ENCODE peak calls at places on chromosomes 13 and 19, in seven cellular contexts. E, H, F, T, Y, S and V are unnamed samples.
A peak's percentile ranks its signal among the peaks of the same experiment; 100 is the strongest.

GRCh38 chr13:43528992-43529391 is 257.8 kb downstream of the ENOX1 start:
- DNase-seq in E (no peak), H (no peak), F (no peak), T (no peak), Y (no peak), S (no peak), V (no peak)

GRCh38 chr19:48237057-48237456 is 18.7 kb downstream of the CARD8 start:
- DNase-seq in E (no peak), H (no peak), F (no peak), T (no peak), Y (no peak), S (no peak), V (no peak)

GRCh38 chr19:34639491-34640085 is 37.4 kb downstream of the SCGB2B2 start:
- DNase-seq in E (peak; percentile 77), H (peak; percentile 81), F (peak; percentile 27), T (peak; percentile 20), Y (no peak), S (peak; percentile 22), V (peak; percentile 16)

GRCh38 chr19:38658462-38659306 is 11.2 kb downstream of the ACTN4 start:
- DNase-seq in E (no peak), H (no peak), F (peak; percentile 99), T (peak; percentile 100), Y (no peak), S (no peak), V (peak; percentile 97)

GRCh38 chr13:79837741-79838450 is 356.9 kb downstream of the NDFIP2 start:
- DNase-seq in E (no peak), H (no peak), F (peak; percentile 85), T (peak; percentile 81), Y (no peak), S (no peak), V (peak; percentile 38)

GRCh38 chr13:110303644-110304043 is 3.3 kb downstream of the COL4A1 start:
- DNase-seq in E (no peak), H (no peak), F (no peak), T (no peak), Y (no peak), S (no peak), V (no peak)

GRCh38 chr19:18223860-18224524 is 2.2 kb downstream of the PDE4C start:
- DNase-seq in E (no peak), H (peak; percentile 56), F (no peak), T (no peak), Y (no peak), S (no peak), V (peak; percentile 65)

GRCh38 chr19:1630012-1630411 is 22.4 kb downstream of the TCF3 start:
- DNase-seq in E (no peak), H (no peak), F (no peak), T (no peak), Y (no peak), S (no peak), V (no peak)

GRCh38 chr13:65932587-65933239 is 1297.4 kb downstream of the PCDH9 start:
- DNase-seq in E (no peak), H (no peak), F (no peak), T (no peak), Y (no peak), S (no peak), V (peak; percentile 25)

GRCh38 chr13:113179374-113180230 is 21.2 kb downstream of the PROZ start:
- DNase-seq in E (no peak), H (no peak), F (peak; percentile 67), T (peak; percentile 54), Y (no peak), S (no peak), V (no peak)